ENCODE peak calls at places on chromosomes 11 and 22, in seven cellular contexts. Z is stimulated activated CD8-positive, alpha-beta memory T cell treated with anti-CD3 and anti-CD28 coated beads, Interleukin-2, amount 100 ng/mL, for 1 hour; N is AG09319; B is NCI-H510A treated with DMSO at 0.1 percent for 48 hours; F is anterior cingulate cortex; R is NCI-H2081; X is head of caudate nucleus. G is an unnamed sample.

GRCh38 chr11:100709233-100709999 is 22.3 kb downstream of the ARHGAP42 start:
- DNase-seq in Z (no peak), N (no peak), B (no peak), F (no peak), R (no peak), X (no peak), G (no peak)

GRCh38 chr11:118216621-118217526 is 7.9 kb downstream of the JAML start:
- DNase-seq in Z (no peak), N (no peak), B (no peak), F (no peak), R (no peak), X (no peak), G (no peak)

GRCh38 chr11:16774920-16775603 is 36.6 kb downstream of the C11orf58 start:
- DNase-seq in Z (no peak), N (no peak), B (no peak), F (no peak), R (no peak), X (no peak), G (no peak)

GRCh38 chr22:22925146-22925794 is 37.7 kb downstream of the IGLL5 start:
- DNase-seq in Z (no peak), N (no peak), B (no peak), F (no peak), R (no peak), X (no peak), G (no peak)

GRCh38 chr22:38347944-38348750 is 30.9 kb upstream of the CSNK1E start:
- DNase-seq in Z (no peak), N (no peak), B (peak), F (no peak), R (no peak), X (no peak), G (no peak)

GRCh38 chr11:58625826-58626460 is 3.5 kb downstream of the CNTF start:
- DNase-seq in Z (no peak), N (no peak), B (no peak), F (no peak), R (no peak), X (no peak), G (no peak)

GRCh38 chr11:720642-721346 is 14.8 kb downstream of the EPS8L2 start:
- DNase-seq in Z (no peak), N (no peak), B (peak), F (no peak), R (no peak), X (peak), G (peak)

GRCh38 chr11:19849947-19850593 is 137.4 kb downstream of the NAV2 start:
- DNase-seq in Z (no peak), N (no peak), B (no peak), F (no peak), R (no peak), X (no peak), G (no peak)

GRCh38 chr11:31619980-31620379 is 110.4 kb downstream of the ELP4 start:
- DNase-seq in Z (no peak), N (no peak), B (no peak), F (no peak), R (no peak), X (no peak), G (no peak)

GRCh38 chr11:12288212-12288933 is 89.0 kb upstream of the PARVA start:
- DNase-seq in Z (peak), N (peak), B (peak), F (peak), R (peak), X (peak), G (peak)

G was measured in G401.